ENCODE peak calls at places on chromosomes 2 and 18, in seven cellular contexts. G is stimulated activated CD4-positive, alpha-beta T cell treated with anti-CD3 and anti-CD28 coated beads, Interleukin-2, amount 100 ng/mL, for 48 hours; W is frontal cortex; Y is adrenal gland; U is CD4-positive, alpha-beta T cell; R is stimulated activated naive CD8-positive, alpha-beta T cell treated with anti-CD3 and anti-CD28 coated beads, Interleukin-15, Interleukin-2, amounts not matched to agents 100 U/mL and 50 U/mL, for 24 hours; H is activated CD4-positive, alpha-beta T cell treated with anti-CD3 and anti-CD28 coated beads, Interleukin-2, amount 10 ng/mL, durations not matched to agents 7 days and 5 days. F is an unnamed sample.

GRCh38 chr2:204881519-204882111 is 336.3 kb downstream of the PARD3B start:
- DNase-seq in G (no peak), W (no peak), Y (no peak), U (no peak), R (no peak), H (peak; percentile 64), F (no peak)

GRCh38 chr18:51867767-51868166 is 472.2 kb upstream of the DCC start:
- DNase-seq in G (no peak), W (no peak), Y (no peak), U (no peak), R (peak; percentile 10), H (peak; percentile 21), F (peak; percentile 53)

GRCh38 chr18:22932885-22933205 is 283 bp upstream of the RBBP8 start:
- DNase-seq in G (no peak), W (no peak), Y (no peak), U (no peak), R (no peak), H (no peak), F (no peak)

GRCh38 chr2:172623249-172623965 is 67.5 kb downstream of the PDK1 start:
- DNase-seq in G (no peak), W (no peak), Y (no peak), U (no peak), R (no peak), H (no peak), F (no peak)

GRCh38 chr2:196592331-196592911 is 47.1 kb upstream of the CCDC150 start:
- DNase-seq in G (no peak), W (no peak), Y (no peak), U (no peak), R (no peak), H (no peak), F (no peak)

GRCh38 chr18:44979813-44980212 is 299.1 kb downstream of the SETBP1 start:
- DNase-seq in G (no peak), W (no peak), Y (no peak), U (no peak), R (no peak), H (no peak), F (no peak)

GRCh38 chr2:232931636-232932035 is 61.6 kb downstream of the SNORC start:
- DNase-seq in G (no peak), W (no peak), Y (no peak), U (no peak), R (no peak), H (no peak), F (no peak)

GRCh38 chr2:182946949-182947348 is 80.5 kb upstream of the FRZB start:
- DNase-seq in G (no peak), W (no peak), Y (no peak), U (no peak), R (no peak), H (no peak), F (no peak)

GRCh38 chr2:65392609-65393008 is 39.8 kb downstream of the SPRED2 start:
- DNase-seq in G (no peak), W (no peak), Y (no peak), U (no peak), R (no peak), H (no peak), F (no peak)

GRCh38 chr18:42264467-42264866 is 309.4 kb downstream of the PIK3C3 start:
- DNase-seq in G (no peak), W (no peak), Y (no peak), U (no peak), R (no peak), H (no peak), F (no peak)

GRCh38 chr18:48828713-48829442 is 121.9 kb downstream of the SMAD7 start:
- DNase-seq in G (no peak), W (no peak), Y (peak; percentile 4), U (no peak), R (peak; percentile 2), H (no peak), F (no peak)

GRCh38 chr2:38438133-38438532 is 61.1 kb upstream of the ATL2 start:
- DNase-seq in G (no peak), W (no peak), Y (no peak), U (no peak), R (no peak), H (no peak), F (no peak)

GRCh38 chr2:96225016-96225533 is 16.4 kb upstream of the STARD7 start:
- DNase-seq in G (no peak), W (no peak), Y (no peak), U (no peak), R (no peak), H (no peak), F (peak; percentile 70)

GRCh38 chr2:207330912-207331311 is 165.2 kb upstream of the KLF7 start:
- DNase-seq in G (peak; percentile 48), W (no peak), Y (peak; percentile 93), U (no peak), R (peak; percentile 72), H (peak; percentile 32), F (no peak)

GRCh38 chr2:139177041-139177440 is 396.9 kb upstream of the NXPH2 start:
- DNase-seq in G (no peak), W (no peak), Y (no peak), U (no peak), R (no peak), H (no peak), F (no peak)

GRCh38 chr18:76657428-76657827 is 162.4 kb upstream of the ZNF516 start:
- DNase-seq in G (no peak), W (no peak), Y (no peak), U (no peak), R (no peak), H (no peak), F (no peak)

GRCh38 chr18:48340502-48340901 is 68.7 kb downstream of the ZBTB7C start:
- DNase-seq in G (no peak), W (no peak), Y (no peak), U (no peak), R (no peak), H (no peak), F (no peak)

GRCh38 chr2:43950383-43951008 is 45.3 kb downstream of the LRPPRC start:
- DNase-seq in G (no peak), W (no peak), Y (no peak), U (no peak), R (no peak), H (peak; percentile 55), F (peak; percentile 11)

GRCh38 chr2:182187130-182187529 is 201.5 kb downstream of the PPP1R1C start:
- DNase-seq in G (no peak), W (no peak), Y (no peak), U (no peak), R (no peak), H (no peak), F (no peak)

GRCh38 chr2:120452131-120452530 is 106.2 kb downstream of the INHBB start:
- DNase-seq in G (no peak), W (no peak), Y (no peak), U (no peak), R (no peak), H (no peak), F (no peak)

GRCh38 chr2:129803067-129803466 is 176.4 kb upstream of the RAB6C start:
- DNase-seq in G (no peak), W (no peak), Y (no peak), U (no peak), R (no peak), H (no peak), F (no peak)

GRCh38 chr2:229174794-229175529 is 96.1 kb downstream of the PID1 start:
- DNase-seq in G (no peak), W (no peak), Y (peak; percentile 48), U (no peak), R (no peak), H (no peak), F (no peak)

GRCh38 chr2:55161295-55162210 is 70.5 kb downstream of the CLHC1 start:
- DNase-seq in G (no peak), W (no peak), Y (no peak), U (no peak), R (no peak), H (no peak), F (no peak)

GRCh38 chr18:77080283-77080682 is 52.3 kb downstream of the MBP start:
- DNase-seq in G (no peak), W (no peak), Y (no peak), U (no peak), R (no peak), H (no peak), F (peak; percentile 79)

F was measured in MM.1S.